ENCODE peak calls at places on chromosomes 6 and 20, in ten cellular contexts. O is GM23248, H is MM.1S, Y is fibroblast of lung, I is neural progenitor cell, T is HCT116, B is GM23338, F is mammary epithelial cell, U is K562, P is PC-9. Z is an unnamed sample.

GRCh38 chr6:13484138-13484708 is 3.2 kb downstream of the GFOD1 start:
- DNase-seq in O (no peak), B (no peak), U (no peak), I (no peak), H (no peak), T (no peak), P (no peak), F (no peak), Y (no peak), Z (no peak)

GRCh38 chr6:42450314-42451145 is 1.2 kb downstream of the TRERF1 start:
- DNase-seq in P (no peak), Y (peak; percentile 28), F (no peak), T (no peak), U (no peak), I (peak; percentile 58), H (no peak), B (peak; percentile 43), O (peak; percentile 61), Z (peak; percentile 18)

GRCh38 chr6:44667226-44667625 is 279.7 kb downstream of the CDC5L start:
- DNase-seq in Y (peak; percentile 75), U (no peak), O (peak; percentile 94), H (no peak), B (peak; percentile 74), I (peak; percentile 40), T (peak; percentile 13), P (peak; percentile 65), F (peak; percentile 42), Z (peak; percentile 98)

GRCh38 chr20:57435105-57435497 is 43.9 kb downstream of the RBM38 start:
- DNase-seq in F (no peak), O (no peak), I (no peak), B (no peak), Y (no peak), U (no peak), T (no peak), H (no peak), P (no peak), Z (no peak)

GRCh38 chr6:118586741-118587485 is 38.8 kb downstream of the PLN start:
- DNase-seq in B (no peak), H (no peak), I (no peak), U (no peak), Y (no peak), T (no peak), O (no peak), F (no peak), P (no peak), Z (no peak)

GRCh38 chr6:130513770-130514169 is 148.0 kb downstream of the TMEM200A start:
- DNase-seq in Y (peak; percentile 41), I (no peak), U (no peak), H (peak; percentile 92), P (no peak), O (peak; percentile 44), T (no peak), F (peak; percentile 79), B (no peak), Z (peak; percentile 98)

GRCh38 chr6:112205521-112206458 is 48.6 kb downstream of the LAMA4 start:
- DNase-seq in O (peak; percentile 57), T (no peak), P (peak; percentile 83), I (no peak), F (peak; percentile 58), Y (no peak), U (no peak), B (peak; percentile 27), H (no peak), Z (peak; percentile 88)

GRCh38 chr20:62929051-62929538 is 2.8 kb upstream of the DIDO1 start:
- DNase-seq in P (no peak), I (peak; percentile 75), O (peak; percentile 77), U (peak; percentile 69), T (no peak), B (peak; percentile 96), Y (peak; percentile 56), F (peak; percentile 59), H (no peak), Z (no peak)

GRCh38 chr6:85396159-85396808 is 53.6 kb upstream of the NT5E start:
- DNase-seq in F (no peak), P (no peak), U (no peak), H (no peak), O (no peak), B (no peak), I (no peak), T (no peak), Y (no peak), Z (no peak)

GRCh38 chr6:89566930-89567634 is 71.5 kb downstream of the LYRM2 start:
- DNase-seq in F (no peak), T (no peak), B (peak; percentile 68), H (no peak), Y (no peak), U (no peak), O (no peak), P (no peak), I (peak; percentile 94), Z (peak; percentile 8)

GRCh38 chr6:157246771-157247484 is 76.4 kb downstream of the TMEM242 start:
- DNase-seq in I (no peak), Y (no peak), O (no peak), T (no peak), H (no peak), P (no peak), B (peak; percentile 60), F (no peak), U (no peak), Z (no peak)

GRCh38 chr6:107496041-107496440 is 6.1 kb downstream of the SOBP start:
- DNase-seq in F (no peak), U (no peak), I (no peak), P (no peak), O (no peak), H (no peak), Y (no peak), B (no peak), T (no peak), Z (no peak)

GRCh38 chr6:134267917-134268361 is 50.0 kb downstream of the SGK1 start:
- DNase-seq in F (no peak), P (no peak), O (no peak), U (no peak), I (peak; percentile 78), B (peak; percentile 82), T (no peak), Y (no peak), H (no peak), Z (no peak)

GRCh38 chr20:60046011-60046413 is 87.8 kb downstream of the CDH26 start:
- DNase-seq in H (no peak), I (no peak), P (peak; percentile 60), T (no peak), B (no peak), O (peak; percentile 34), U (no peak), Y (peak; percentile 31), F (no peak), Z (peak; percentile 58)

GRCh38 chr6:110357696-110358535 is at the start of gene METTL24:
- DNase-seq in B (peak; percentile 70), I (peak; percentile 70), H (no peak), F (no peak), Y (no peak), O (peak; percentile 34), P (no peak), T (no peak), U (no peak), Z (no peak)

GRCh38 chr6:72267470-72267869 is 354.4 kb upstream of the KCNQ5 start:
- DNase-seq in T (no peak), H (no peak), F (peak; percentile 12), Y (no peak), U (no peak), P (no peak), B (no peak), O (no peak), I (no peak), Z (no peak)

GRCh38 chr20:51014797-51015722 is 7.8 kb downstream of the KCNG1 start:
- DNase-seq in Y (peak; percentile 71), P (no peak), H (no peak), U (peak; percentile 68), F (peak; percentile 35), B (peak; percentile 91), T (no peak), I (peak; percentile 85), O (peak; percentile 77), Z (peak; percentile 30)

GRCh38 chr20:10565922-10566897 is 107.6 kb downstream of the JAG1 start:
- DNase-seq in B (no peak), I (no peak), H (no peak), O (no peak), U (no peak), Y (no peak), F (no peak), P (no peak), T (no peak), Z (no peak)
- H3K27ac ChIP-seq in B (no peak overlapping the region), I (no peak overlapping the region), H (no peak overlapping the region), O (peak overlapping the region; percentile 50), U (no peak overlapping the region), Y (no peak overlapping the region), F (no peak overlapping the region), P (peak overlapping the region; percentile 89), T (no peak overlapping the region), Z (peak overlapping the region; percentile 2)

GRCh38 chr6:26555505-26556262 is 17.5 kb downstream of the HMGN4 start:
- DNase-seq in T (no peak), O (peak; percentile 53), B (peak; percentile 66), F (peak; percentile 15), H (peak; percentile 41), Y (no peak), U (peak; percentile 26), I (peak; percentile 48), P (no peak), Z (peak; percentile 48)
- H3K4me3 ChIP-seq in T (no peak overlapping the region), O (peak overlapping the region; percentile 74), B (peak overlapping the region; percentile 70), F (no peak overlapping the region), H (peak overlapping the region; percentile 85), Y (peak overlapping the region; percentile 82), U (peak overlapping the region; percentile 51), I (peak overlapping the region; percentile 85), P (peak overlapping the region; percentile 69), Z (peak overlapping the region; percentile 63)

DNA sequence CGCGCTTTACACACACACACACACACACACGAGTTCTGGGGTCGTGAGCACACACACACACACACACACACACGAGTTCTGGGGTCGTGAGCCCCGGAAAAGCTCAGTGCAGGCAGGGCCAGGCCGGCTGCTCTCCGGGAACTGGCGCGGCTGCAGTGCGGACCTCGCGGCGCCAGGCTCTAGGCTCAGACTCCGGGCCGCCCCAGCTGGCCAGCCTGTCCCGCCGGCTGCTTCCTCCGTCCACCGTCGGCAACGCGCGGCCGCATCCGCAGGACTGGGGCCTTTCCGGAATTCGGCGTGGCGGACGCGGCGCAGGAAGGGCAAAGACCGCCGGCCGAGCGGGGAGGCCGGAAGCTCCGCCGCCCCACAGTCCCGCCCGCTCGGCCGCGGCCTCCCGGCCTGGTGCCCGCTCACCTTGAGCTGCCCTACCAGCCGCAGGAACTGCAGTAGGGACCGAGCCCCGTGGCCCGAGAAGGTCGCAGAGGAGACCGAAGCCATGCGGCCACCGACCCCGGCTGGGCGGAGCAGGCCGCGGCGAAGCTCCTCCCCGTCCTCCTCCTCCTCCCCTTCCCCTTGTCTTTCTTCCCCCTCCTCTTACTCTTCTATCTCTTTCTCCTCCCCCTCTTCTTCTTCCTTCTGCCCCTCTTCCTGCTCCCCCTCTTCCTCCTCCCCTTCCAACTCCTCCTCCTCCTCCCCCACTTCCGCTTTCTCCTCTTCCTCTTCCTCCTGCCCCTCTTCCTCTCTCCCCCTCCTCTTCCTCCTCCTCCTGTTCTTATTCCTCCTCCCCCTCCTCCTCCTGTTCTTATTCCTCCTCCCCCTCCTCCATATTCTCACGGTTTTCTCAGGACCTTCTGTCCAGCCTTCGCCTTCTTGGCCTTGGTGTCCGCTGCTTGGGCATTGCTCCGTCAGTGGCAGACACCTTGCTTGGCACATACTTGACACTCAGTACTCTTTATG is at the start of gene HDDC2:
- DNase-seq in I (peak; percentile 90), B (peak; percentile 90), U (peak; percentile 89), P (peak; percentile 68), T (peak; percentile 28), O (peak; percentile 90), Y (peak; percentile 69), F (peak; percentile 62), H (peak; percentile 56), Z (peak; percentile 70)
- TF ChIP-seq EZH2 in I (peak; percentile 38), B (no peak), U (no peak), P (no peak), T (no peak), O (no peak), Y (no peak), F (no peak), H (no peak), Z (no peak)

GRCh38 chr6:126632271-126632670 is 292.4 kb downstream of the CENPW start:
- DNase-seq in Y (no peak), B (no peak), H (no peak), P (no peak), T (no peak), I (no peak), U (no peak), O (peak; percentile 11), F (no peak), Z (no peak)
- H3K27ac ChIP-seq in Y (no peak overlapping the region), B (no peak overlapping the region), H (no peak overlapping the region), P (no peak overlapping the region), T (no peak overlapping the region), I (no peak overlapping the region), U (no peak overlapping the region), O (no peak overlapping the region), F (no peak overlapping the region), Z (no peak overlapping the region)

Z was measured in astrocyte.